ENCODE peak calls at places on chromosome 17, in eight cellular contexts. V is MM.1S, C is hepatocyte, X is cardiac muscle cell, H is osteoblast, F is epithelial cell of esophagus, T is NB4, S is astrocyte of the cerebellum. Z is an unnamed sample.

GRCh38 chr17:74012465-74012864 is 191.0 kb upstream of the RPL38 start:
- DNase-seq in V (no peak), C (no peak), X (no peak), H (no peak), F (no peak), T (peak), S (no peak), Z (peak)

GRCh38 chr17:28347261-28347891 is 10.0 kb downstream of the POLDIP2 start:
- DNase-seq in V (no peak), C (no peak), X (no peak), H (peak), F (peak), T (no peak), S (peak), Z (no peak)

GRCh38 chr17:58969156-58969555 is 137.5 kb downstream of the TRIM37 start:
- DNase-seq in V (no peak), C (no peak), X (no peak), H (no peak), F (no peak), T (no peak), S (no peak), Z (no peak)

GRCh38 chr17:17228521-17229279 is 8.3 kb downstream of the FLCN start:
- DNase-seq in V (no peak), C (no peak), X (no peak), H (peak), F (no peak), T (no peak), S (no peak), Z (no peak)

GRCh38 chr17:21303441-21304065 is 19.0 kb downstream of the MAP2K3 start:
- DNase-seq in V (no peak), C (no peak), X (no peak), H (peak), F (no peak), T (no peak), S (no peak), Z (no peak)

GRCh38 chr17:65558683-65559311 is 2.7 kb downstream of the AXIN2 start:
- DNase-seq in V (peak), C (peak), X (peak), H (peak), F (no peak), T (no peak), S (no peak), Z (no peak)

GRCh38 chr17:45218895-45219661 is 2.6 kb upstream of the FMNL1 start:
- DNase-seq in V (peak), C (peak), X (peak), H (peak), F (peak), T (peak), S (peak), Z (peak)

GRCh38 chr17:29591737-29592624 is 951 bp upstream of the ANKRD13B start:
- DNase-seq in V (peak), C (peak), X (peak), H (peak), F (peak), T (peak), S (no peak), Z (peak)

GRCh38 chr17:39872700-39873099 is 4.7 kb downstream of the ZPBP2 start:
- DNase-seq in V (peak), C (no peak), X (no peak), H (no peak), F (peak), T (peak), S (no peak), Z (no peak)

GRCh38 chr17:53792997-53793396 is 29.7 kb upstream of the KIF2B start:
- DNase-seq in V (no peak), C (no peak), X (no peak), H (no peak), F (no peak), T (no peak), S (no peak), Z (no peak)

GRCh38 chr17:41972571-41973411 is 6.2 kb downstream of the CNP start:
- DNase-seq in V (no peak), C (no peak), X (no peak), H (peak), F (no peak), T (no peak), S (no peak), Z (no peak)

GRCh38 chr17:30716461-30717289 is 107.8 kb downstream of the CRLF3 start:
- DNase-seq in V (no peak), C (no peak), X (no peak), H (peak), F (no peak), T (peak), S (no peak), Z (no peak)

GRCh38 chr17:72996791-72997190 is 95.7 kb downstream of the SLC39A11 start:
- DNase-seq in V (no peak), C (no peak), X (no peak), H (no peak), F (no peak), T (no peak), S (no peak), Z (no peak)

GRCh38 chr17:72850410-72850809 is 242.1 kb downstream of the SLC39A11 start:
- DNase-seq in V (no peak), C (no peak), X (no peak), H (peak), F (peak), T (no peak), S (peak), Z (no peak)

GRCh38 chr17:21129023-21129681 is 2.4 kb downstream of the DHRS7B start:
- DNase-seq in V (no peak), C (peak), X (peak), H (no peak), F (peak), T (peak), S (peak), Z (no peak)

GRCh38 chr17:63222655-63223054 is 223.5 kb downstream of the CYB561 start:
- DNase-seq in V (peak), C (no peak), X (no peak), H (no peak), F (peak), T (peak), S (peak), Z (peak)

GRCh38 chr17:2510559-2510958 is 1.1 kb downstream of the METTL16 start:
- DNase-seq in V (no peak), C (no peak), X (no peak), H (no peak), F (no peak), T (no peak), S (no peak), Z (no peak)

GRCh38 chr17:73401911-73402310 is 90.1 kb upstream of the CDC42EP4 start:
- DNase-seq in V (peak), C (no peak), X (peak), H (peak), F (no peak), T (peak), S (peak), Z (peak)

DNA sequence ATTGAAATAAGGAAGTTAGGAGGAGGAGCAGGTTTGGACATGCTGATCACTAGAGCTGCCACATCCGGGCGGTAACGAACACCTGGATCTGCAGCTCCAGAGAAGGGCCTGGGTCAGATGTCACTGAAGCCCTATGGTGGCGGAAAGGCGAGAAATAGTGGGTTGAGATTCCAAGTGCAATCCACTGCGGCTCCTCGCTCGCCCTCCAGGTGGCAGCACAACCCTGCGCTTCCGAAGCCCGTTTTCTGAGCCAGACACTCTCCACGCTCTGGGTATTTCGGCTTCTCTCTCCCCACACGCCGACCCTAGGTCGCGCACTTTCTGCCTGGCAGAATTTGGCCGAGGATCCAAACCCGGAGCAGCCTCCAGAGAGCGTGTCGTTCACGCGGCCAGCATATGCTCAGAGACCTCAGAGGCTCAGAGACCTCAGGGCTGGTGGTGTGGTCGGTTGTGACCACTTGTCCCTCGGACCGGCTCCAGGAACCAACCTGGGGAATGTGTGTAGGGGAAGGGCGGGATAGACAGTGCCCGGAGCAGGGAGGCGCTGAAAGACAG is 922 bp upstream of the SLC2A4 start:
- DNase-seq in V (peak), C (peak), X (peak), H (peak), F (peak), T (peak), S (peak), Z (peak)
- H3K4me3 ChIP-seq in V (peak), C (no peak), X (peak), H (peak), F (peak), T (peak), S (peak), Z (peak)

GRCh38 chr17:57622886-57623433 is 122.1 kb downstream of the CCDC182 start:
- DNase-seq in V (no peak), C (peak), X (peak), H (peak), F (peak), T (peak), S (peak), Z (no peak)
- H3K4me3 ChIP-seq in V (no peak), C (no peak), X (no peak), H (no peak), F (no peak), T (no peak), S (no peak), Z (no peak)

GRCh38 chr17:79804856-79805696 is 8.2 kb upstream of the CBX8 start:
- DNase-seq in V (no peak), C (no peak), X (no peak), H (no peak), F (no peak), T (no peak), S (no peak), Z (no peak)
- H3K4me3 ChIP-seq in V (no peak), C (no peak), X (no peak), H (no peak), F (no peak), T (no peak), S (no peak), Z (peak)

GRCh38 chr17:80218391-80218790 is 1.7 kb downstream of the SGSH start:
- DNase-seq in V (no peak), C (no peak), X (no peak), H (peak), F (no peak), T (no peak), S (no peak), Z (no peak)
- H3K4me3 ChIP-seq in V (no peak), C (no peak), X (no peak), H (no peak), F (no peak), T (no peak), S (no peak), Z (no peak)

GRCh38 chr17:49901460-49902331 is 53.8 kb upstream of the TAC4 start:
- DNase-seq in V (no peak), C (peak), X (peak), H (peak), F (peak), T (peak), S (no peak), Z (no peak)
- H3K4me3 ChIP-seq in V (no peak), C (no peak), X (no peak), H (peak), F (no peak), T (no peak), S (no peak), Z (no peak)

Z was measured in Jurkat, Clone E6-1.